ENCODE peak calls at places on chromosomes 3 and 15, in ten cellular contexts. G, N, W, R, V, J, A, I, M and P are unnamed samples. For H3K4me1, the result is how much of the 10 kb centered on the place peaks cover.

GRCh38 chr15:22979699-22980188 is 424 bp downstream of the CYFIP1 start:
- DNase-seq in G (peak), N (peak), W (peak), R (no peak), V (peak), J (no peak), A (peak), I (no peak), M (peak), P (no peak)

GRCh38 chr3:33385423-33385822 is 54.8 kb downstream of the UBP1 start:
- DNase-seq in G (no peak), N (no peak), W (no peak), R (no peak), V (no peak), J (no peak), A (no peak), I (no peak), M (no peak), P (peak)

GRCh38 chr3:193942516-193943055 is 193.4 kb upstream of the HES1 start:
- DNase-seq in G (no peak), N (no peak), W (no peak), R (no peak), V (no peak), J (no peak), A (no peak), I (no peak), M (no peak), P (no peak)

GRCh38 chr3:124118397-124118796 is 126.5 kb upstream of the ROPN1 start:
- DNase-seq in G (no peak), N (no peak), W (no peak), R (no peak), V (no peak), J (no peak), A (no peak), I (no peak), M (peak), P (no peak)

GRCh38 chr3:5058463-5058862 is 63.6 kb upstream of the ARL8B start:
- DNase-seq in G (no peak), N (no peak), W (no peak), R (no peak), V (no peak), J (no peak), A (no peak), I (no peak), M (peak), P (no peak)

GRCh38 chr15:72161351-72162132 is 36.0 kb downstream of the GRAMD2A start:
- DNase-seq in G (no peak), N (no peak), W (no peak), R (no peak), V (no peak), J (no peak), A (peak), I (no peak), M (no peak), P (no peak)

GRCh38 chr3:197802505-197803459 is 11.7 kb downstream of the LRCH3 start:
- DNase-seq in G (no peak), N (no peak), W (no peak), R (no peak), V (no peak), J (no peak), A (no peak), I (no peak), M (peak), P (peak)

GRCh38 chr3:151213151-151213550 is 10.1 kb upstream of the GPR171 start:
- DNase-seq in G (no peak), N (no peak), W (no peak), R (no peak), V (no peak), J (no peak), A (no peak), I (no peak), M (no peak), P (no peak)

GRCh38 chr3:852033-852432 is 240.8 kb upstream of the CNTN6 start:
- DNase-seq in G (peak), N (no peak), W (no peak), R (no peak), V (no peak), J (no peak), A (no peak), I (no peak), M (no peak), P (no peak)

GRCh38 chr15:42130246-42130986 is 26.0 kb downstream of the PLA2G4F start:
- DNase-seq in G (no peak), N (no peak), W (no peak), R (no peak), V (no peak), J (no peak), A (no peak), I (no peak), M (no peak), P (no peak)

GRCh38 chr15:93060336-93061248 is 28.4 kb downstream of the RGMA start:
- DNase-seq in G (no peak), N (no peak), W (no peak), R (no peak), V (no peak), J (no peak), A (peak), I (no peak), M (no peak), P (no peak)

GRCh38 chr3:79111375-79112052 is 656.3 kb downstream of the ROBO1 start:
- DNase-seq in G (no peak), N (no peak), W (no peak), R (no peak), V (no peak), J (no peak), A (no peak), I (no peak), M (no peak), P (no peak)

GRCh38 chr3:52236424-52236886 is 2.5 kb downstream of the TWF2 start:
- DNase-seq in G (no peak), N (no peak), W (no peak), R (no peak), V (no peak), J (no peak), A (no peak), I (no peak), M (no peak), P (no peak)
- H3K4me1 ChIP-seq in G (under half), N (under half), W (under half), R (under half), V (under half), J (under half), A (under half), I (under half), M (under half), P (under half)

GRCh38 chr3:107392549-107393165 is 15.4 kb downstream of the CCDC54 start:
- DNase-seq in G (no peak), N (no peak), W (no peak), R (no peak), V (no peak), J (no peak), A (no peak), I (no peak), M (peak), P (no peak)
- H3K4me3 ChIP-seq in G (no peak), N (no peak), W (no peak), R (no peak), V (no peak), J (no peak), A (no peak), I (no peak), M (no peak), P (no peak)

GRCh38 chr15:48646364-48646763 is 855 bp upstream of the FBN1 start:
- DNase-seq in G (no peak), N (no peak), W (no peak), R (no peak), V (no peak), J (no peak), A (no peak), I (no peak), M (no peak), P (no peak)
- TF ChIP-seq CTCF in G (no peak), N (no peak), W (no peak), R (no peak), V (no peak), J (no peak), A (no peak), I (no peak), M (no peak), P (no peak)

GRCh38 chr3:121463745-121464144 is 82.0 kb downstream of the POLQ start:
- DNase-seq in G (no peak), N (no peak), W (no peak), R (no peak), V (no peak), J (no peak), A (no peak), I (no peak), M (peak), P (no peak)

GRCh38 chr3:121467085-121467484 is 78.7 kb downstream of the POLQ start:
- DNase-seq in G (no peak), N (no peak), W (no peak), R (no peak), V (no peak), J (no peak), A (no peak), I (no peak), M (no peak), P (no peak)

DNA sequence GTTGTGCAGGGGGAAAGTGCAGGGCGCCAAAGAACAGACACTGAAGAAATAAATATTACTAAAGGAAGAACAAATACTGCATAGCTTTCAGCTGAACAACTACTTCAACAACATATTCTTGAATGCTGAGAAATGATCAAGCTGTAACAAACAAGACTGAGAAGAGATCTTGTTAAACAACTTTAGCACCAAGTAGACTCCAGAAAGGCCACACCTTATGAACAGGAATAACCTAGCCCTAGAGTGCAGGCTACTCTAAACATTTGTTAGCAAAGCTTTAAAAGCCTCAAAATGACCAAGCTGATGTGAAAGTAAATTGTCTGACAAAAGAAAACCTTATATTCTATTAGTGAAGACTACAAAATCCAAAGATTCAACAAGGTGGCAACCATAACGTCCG is 83.2 kb downstream of the POLQ start:
- DNase-seq in G (no peak), N (no peak), W (no peak), R (no peak), V (no peak), J (no peak), A (no peak), I (no peak), M (no peak), P (no peak)
- H3K4me1 ChIP-seq in G (under half), N (under half), W (under half), R (under half), V (under half), J (under half), A (under half), I (under half), M (under half), P (under half)

GRCh38 chr15:26623071-26623470 is 149.8 kb downstream of the GABRB3 start:
- DNase-seq in G (no peak), N (no peak), W (no peak), R (no peak), V (no peak), J (no peak), A (no peak), I (no peak), M (no peak), P (no peak)
- H3K4me3 ChIP-seq in G (no peak), N (no peak), W (no peak), R (no peak), V (no peak), J (no peak), A (no peak), I (no peak), M (no peak), P (no peak)

GRCh38 chr3:81989773-81990172 is 228.3 kb upstream of the GBE1 start:
- DNase-seq in G (no peak), N (no peak), W (no peak), R (no peak), V (no peak), J (no peak), A (no peak), I (no peak), M (no peak), P (no peak)

GRCh38 chr3:82000773-82001172 is 239.3 kb upstream of the GBE1 start:
- DNase-seq in G (no peak), N (no peak), W (no peak), R (no peak), V (no peak), J (no peak), A (no peak), I (no peak), M (no peak), P (no peak)

GRCh38 chr3:82000350-82000749 is 238.9 kb upstream of the GBE1 start:
- DNase-seq in G (no peak), N (no peak), W (no peak), R (no peak), V (no peak), J (no peak), A (no peak), I (no peak), M (no peak), P (no peak)

GRCh38 chr3:81998139-81998755 is 236.8 kb upstream of the GBE1 start:
- DNase-seq in G (no peak), N (no peak), W (no peak), R (no peak), V (no peak), J (no peak), A (no peak), I (no peak), M (no peak), P (no peak)

GRCh38 chr3:81995334-81995733 is 233.9 kb upstream of the GBE1 start:
- DNase-seq in G (no peak), N (no peak), W (no peak), R (no peak), V (no peak), J (no peak), A (no peak), I (no peak), M (peak), P (no peak)
- TF ChIP-seq CTCF in G (no peak), N (no peak), W (no peak), R (no peak), V (no peak), J (no peak), A (no peak), I (no peak), M (peak), P (no peak)

DNA sequence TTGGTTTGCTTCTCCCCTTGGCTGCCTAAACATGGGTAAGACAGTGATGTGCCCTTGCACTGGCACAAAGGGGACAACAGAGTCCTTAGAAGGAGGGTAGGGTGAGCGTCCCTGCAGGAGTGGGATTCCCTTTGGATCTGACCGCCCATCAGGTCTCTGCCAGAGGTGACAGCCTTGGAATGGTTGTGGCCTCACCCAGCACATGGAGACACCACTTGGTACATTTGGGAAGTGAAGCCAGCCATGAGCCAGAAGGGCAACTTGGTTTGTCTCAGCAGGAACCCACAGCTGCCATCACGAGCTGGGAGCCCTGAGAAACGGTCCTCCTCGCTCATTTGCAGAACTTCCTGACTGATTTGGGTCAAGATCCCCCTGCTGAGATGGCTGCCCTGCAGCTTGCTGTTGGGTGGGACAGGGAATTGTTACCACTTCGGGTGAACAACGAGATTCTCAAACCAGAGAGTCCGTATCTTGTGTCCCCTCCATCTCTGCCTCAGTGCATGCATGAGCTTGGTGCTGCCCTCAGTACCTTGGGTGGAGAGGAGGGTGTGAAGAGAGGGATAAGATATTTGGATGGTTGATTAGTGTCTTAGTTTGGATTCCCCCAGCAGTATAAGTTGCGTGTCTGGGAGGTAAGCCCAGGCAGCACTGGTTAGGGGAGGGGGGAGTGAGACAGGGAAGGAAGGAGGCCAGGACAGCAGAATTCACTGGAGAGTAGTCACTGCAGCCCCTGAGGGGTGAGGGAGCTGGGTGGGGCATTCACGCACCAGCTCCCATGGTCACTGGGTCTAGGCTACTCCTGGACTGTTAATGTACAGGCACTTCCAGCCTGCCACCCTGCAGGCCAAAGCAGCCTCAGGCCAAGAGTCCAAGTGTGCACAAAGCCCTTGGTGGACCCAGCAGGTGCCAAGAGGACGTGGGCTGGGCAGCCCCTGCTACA is 168.8 kb upstream of the TOPAZ1 start:
- DNase-seq in G (no peak), N (no peak), W (no peak), R (no peak), V (no peak), J (no peak), A (no peak), I (no peak), M (no peak), P (no peak)
- H3K4me1 ChIP-seq in G (under half), N (half or more), W (under half), R (under half), V (under half), J (under half), A (under half), I (under half), M (under half), P (under half)